ENCODE peak calls at places on chromosomes 2 and 18, in nine cellular contexts. N is BE2C, J is OCI-LY7, X is thoracic aorta, O is tibial artery, Y is psoas muscle, G is pancreas, K is spleen, Z is hepatocyte. L is an unnamed sample.

GRCh38 chr2:172921538-172922236 is 154.0 kb upstream of the MAP3K20 start:
- DNase-seq in N (no peak), J (no peak), X (no peak), O (no peak), Y (no peak), G (no peak), K (no peak), Z (peak; percentile 54), L (no peak)

GRCh38 chr2:144131042-144131441 is 388.9 kb downstream of the ZEB2 start:
- DNase-seq in N (no peak), J (no peak), X (no peak), O (no peak), Y (no peak), G (no peak), K (no peak), Z (no peak), L (no peak)

GRCh38 chr2:11796190-11797171 is 50.0 kb downstream of the LPIN1 start:
- DNase-seq in N (no peak), J (no peak), X (no peak), O (no peak), Y (no peak), G (no peak), K (no peak), Z (no peak), L (no peak)

GRCh38 chr18:42578781-42579180 is 536.7 kb downstream of the RIT2 start:
- DNase-seq in N (no peak), J (no peak), X (no peak), O (no peak), Y (no peak), G (no peak), K (no peak), Z (no peak), L (no peak)

GRCh38 chr2:20382965-20383800 is 32.5 kb upstream of the PUM2 start:
- DNase-seq in N (no peak), J (no peak), X (no peak), O (no peak), Y (no peak), G (no peak), K (no peak), Z (no peak), L (no peak)

GRCh38 chr2:24871852-24872323 is 48.1 kb downstream of the ADCY3 start:
- DNase-seq in N (no peak), J (no peak), X (no peak), O (no peak), Y (no peak), G (no peak), K (no peak), Z (no peak), L (no peak)

GRCh38 chr2:6917071-6917760 is at the start of gene RNF144A:
- DNase-seq in N (peak; percentile 81), J (peak; percentile 59), X (no peak), O (no peak), Y (peak; percentile 81), G (peak; percentile 61), K (peak; percentile 94), Z (peak; percentile 87), L (peak; percentile 81)

GRCh38 chr2:196171946-196172345 is 568 bp upstream of the STK17B start:
- DNase-seq in N (no peak), J (no peak), X (no peak), O (no peak), Y (no peak), G (no peak), K (no peak), Z (no peak), L (no peak)

GRCh38 chr2:211035548-211036185 is 479.3 kb downstream of the CPS1 start:
- DNase-seq in N (peak; percentile 23), J (peak; percentile 10), X (no peak), O (no peak), Y (no peak), G (no peak), K (no peak), Z (peak; percentile 38), L (peak; percentile 64)

GRCh38 chr2:218322756-218323525 is 30.6 kb upstream of the TMBIM1 start:
- DNase-seq in N (peak; percentile 88), J (peak; percentile 78), X (no peak), O (peak; percentile 78), Y (peak; percentile 79), G (peak; percentile 81), K (peak; percentile 91), Z (peak; percentile 94), L (peak; percentile 89)

GRCh38 chr2:120937736-120938131 is 202.1 kb downstream of the GLI2 start:
- DNase-seq in N (no peak), J (no peak), X (no peak), O (no peak), Y (no peak), G (no peak), K (no peak), Z (peak; percentile 48), L (no peak)

GRCh38 chr2:77108915-77109314 is 413.3 kb downstream of the LRRTM4 start:
- DNase-seq in N (no peak), J (no peak), X (no peak), O (no peak), Y (no peak), G (no peak), K (no peak), Z (no peak), L (no peak)

GRCh38 chr2:118974103-118974911 is 32.3 kb downstream of the MARCO start:
- DNase-seq in N (no peak), J (no peak), X (no peak), O (peak; percentile 45), Y (no peak), G (no peak), K (no peak), Z (peak; percentile 32), L (no peak)

GRCh38 chr2:148577845-148578492 is 66.6 kb upstream of the EPC2 start:
- DNase-seq in N (no peak), J (no peak), X (no peak), O (no peak), Y (no peak), G (no peak), K (no peak), Z (no peak), L (no peak)

GRCh38 chr2:148578493-148578884 is 66.1 kb upstream of the EPC2 start:
- DNase-seq in N (no peak), J (no peak), X (no peak), O (no peak), Y (no peak), G (no peak), K (no peak), Z (no peak), L (no peak)

GRCh38 chr2:148586528-148587128 is 57.9 kb upstream of the EPC2 start:
- DNase-seq in N (no peak), J (no peak), X (no peak), O (no peak), Y (no peak), G (no peak), K (no peak), Z (no peak), L (no peak)

GRCh38 chr2:148582679-148583511 is 61.7 kb upstream of the EPC2 start:
- DNase-seq in N (no peak), J (no peak), X (no peak), O (no peak), Y (no peak), G (no peak), K (no peak), Z (no peak), L (no peak)
- TF ChIP-seq CTCF in N (no peak), J (no peak), X (no peak), O (no peak), Y (no peak), G (no peak), K (no peak), Z (no peak), L (no peak)

DNA sequence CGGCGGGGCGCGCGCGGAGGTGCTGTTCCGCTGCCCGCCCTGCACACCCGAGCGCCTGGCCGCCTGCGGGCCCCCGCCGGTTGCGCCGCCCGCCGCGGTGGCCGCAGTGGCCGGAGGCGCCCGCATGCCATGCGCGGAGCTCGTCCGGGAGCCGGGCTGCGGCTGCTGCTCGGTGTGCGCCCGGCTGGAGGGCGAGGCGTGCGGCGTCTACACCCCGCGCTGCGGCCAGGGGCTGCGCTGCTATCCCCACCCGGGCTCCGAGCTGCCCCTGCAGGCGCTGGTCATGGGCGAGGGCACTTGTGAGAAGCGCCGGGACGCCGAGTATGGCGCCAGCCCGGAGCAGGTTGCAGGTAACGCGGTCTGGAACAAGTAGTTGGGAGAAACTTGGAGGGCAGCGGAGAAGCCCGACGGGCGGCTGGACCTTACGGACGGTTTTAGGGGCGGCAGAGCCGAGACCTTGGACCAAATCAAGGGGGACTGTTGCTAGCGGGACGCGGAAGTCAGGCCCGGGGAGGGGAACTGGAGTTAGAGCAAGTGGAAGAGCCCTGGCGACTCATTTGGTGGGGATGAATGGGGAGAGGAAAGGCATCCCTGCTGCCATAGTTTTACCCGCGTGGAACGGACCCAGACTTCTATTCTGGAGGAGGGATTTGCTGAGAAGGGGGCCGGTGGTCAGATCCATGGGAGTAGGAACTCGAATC is 546 bp downstream of the IGFBP2 start:
- DNase-seq in N (peak; percentile 60), J (no peak), X (no peak), O (no peak), Y (no peak), G (no peak), K (no peak), Z (no peak), L (peak; percentile 54)
- H3K4me3 ChIP-seq in N (peak overlapping the region; percentile 99), J (no peak overlapping the region), X (peak overlapping the region; percentile 90), O (peak overlapping the region; percentile 88), Y (peak overlapping the region; percentile 70), G (peak overlapping the region; percentile 68), K (peak overlapping the region; percentile 72), Z (peak overlapping the region; percentile 78), L (peak overlapping the region; percentile 99)

GRCh38 chr2:35580951-35581350 is 774.6 kb upstream of the CRIM1 start:
- DNase-seq in N (no peak), J (no peak), X (no peak), O (no peak), Y (no peak), G (no peak), K (no peak), Z (no peak), L (peak; percentile 73)

GRCh38 chr2:35591886-35592285 is 763.7 kb upstream of the CRIM1 start:
- DNase-seq in N (no peak), J (no peak), X (no peak), O (no peak), Y (no peak), G (no peak), K (no peak), Z (no peak), L (no peak)

GRCh38 chr2:35582637-35583036 is 772.9 kb upstream of the CRIM1 start:
- DNase-seq in N (no peak), J (no peak), X (no peak), O (no peak), Y (no peak), G (no peak), K (no peak), Z (no peak), L (no peak)

GRCh38 chr2:35585972-35586371 is 769.6 kb upstream of the CRIM1 start:
- DNase-seq in N (no peak), J (peak; percentile 14), X (no peak), O (no peak), Y (no peak), G (no peak), K (no peak), Z (no peak), L (no peak)
- H3K9me3 ChIP-seq in N (no peaks in the 10 kb centered on the region), J (peaks cover 14% of the 10 kb centered on the region), X (no peaks in the 10 kb centered on the region), O (no peaks in the 10 kb centered on the region), Y (no peaks in the 10 kb centered on the region), G (no peaks in the 10 kb centered on the region), K (no peaks in the 10 kb centered on the region), Z (peaks cover 9% of the 10 kb centered on the region), L (peaks cover 14% of the 10 kb centered on the region)

DNA sequence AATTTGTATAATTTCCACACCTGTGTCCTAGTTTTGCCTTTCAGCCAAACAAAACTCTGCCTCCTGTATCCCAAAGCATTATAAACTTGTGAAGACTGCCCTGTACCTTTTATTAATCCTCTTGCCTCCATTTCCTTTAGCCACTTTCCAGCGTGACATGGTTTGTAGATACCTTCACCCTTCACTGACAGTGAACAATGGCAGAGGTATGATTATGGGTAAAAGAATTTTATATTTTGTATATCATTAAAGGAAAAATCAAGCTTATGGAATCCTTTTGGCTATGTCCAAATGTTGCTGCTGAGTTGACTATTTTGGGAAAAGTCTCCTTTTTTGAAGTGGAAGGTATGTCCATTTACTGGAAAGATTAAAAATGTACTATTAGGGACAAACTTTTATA is 251.7 kb downstream of the HNMT start:
- DNase-seq in N (no peak), J (no peak), X (no peak), O (no peak), Y (no peak), G (no peak), K (no peak), Z (no peak), L (no peak)
- TF ChIP-seq CTCF in N (no peak), J (no peak), X (no peak), O (no peak), Y (no peak), G (no peak), K (no peak), Z (no peak), L (no peak)

L was measured in A673.